ENCODE peak calls at places on chromosomes 6 and 20, in ten cellular contexts. O is progenitor cell of endocrine pancreas; B is hippocampal formation; N is activated effector memory CD4-positive, alpha-beta T cell treated with Interleukin-2 at 50 U/mL for 16 hours; R is AG04449; W is COR-L47; Z is fibroblast of pulmonary artery; Y is DMS153; K is NCI-H1105; E is DMS79 treated with DMSO at 0.1 percent for 48 hours. F is an unnamed sample.

GRCh38 chr6:72733045-72733444 is 111.2 kb downstream of the KCNQ5 start:
- DNase-seq in W (no peak), Y (no peak), B (no peak), Z (no peak), K (no peak), N (no peak), R (no peak), O (no peak), E (no peak), F (no peak)

GRCh38 chr6:140970485-140970884 is 1162.2 kb upstream of the GJE1 start:
- DNase-seq in K (no peak), B (no peak), W (no peak), Z (no peak), E (no peak), O (no peak), Y (no peak), R (no peak), N (no peak), F (no peak)

GRCh38 chr6:29739136-29739881 is 16.1 kb downstream of the HLA-F start:
- DNase-seq in O (no peak), Z (no peak), K (no peak), E (no peak), Y (no peak), R (no peak), W (no peak), B (no peak), N (no peak), F (no peak)

GRCh38 chr6:2209226-2209809 is 36.1 kb downstream of the GMDS start:
- DNase-seq in N (no peak), R (no peak), B (no peak), Z (peak), E (peak), Y (peak), W (peak), K (peak), O (peak), F (peak)

GRCh38 chr6:142666599-142667185 is 278.3 kb downstream of the HIVEP2 start:
- DNase-seq in B (no peak), R (no peak), K (no peak), Z (no peak), W (no peak), Y (no peak), N (no peak), O (no peak), E (no peak), F (no peak)

GRCh38 chr6:139135578-139136545 is 982 bp downstream of the HECA start:
- DNase-seq in E (no peak), K (no peak), O (peak), Z (peak), W (no peak), Y (no peak), N (peak), B (no peak), R (no peak), F (no peak)

GRCh38 chr6:131917318-131917717 is 33.9 kb downstream of the CCN2 start:
- DNase-seq in R (no peak), E (no peak), N (no peak), B (no peak), Y (no peak), K (no peak), Z (no peak), O (no peak), W (no peak), F (no peak)

GRCh38 chr20:53691060-53691810 is 97.6 kb upstream of the ZNF217 start:
- DNase-seq in R (no peak), E (no peak), Y (no peak), B (no peak), K (no peak), N (no peak), Z (peak), O (no peak), W (no peak), F (no peak)

GRCh38 chr20:45853484-45853883 is 3.7 kb downstream of the ACOT8 start:
- DNase-seq in B (no peak), Z (no peak), R (no peak), N (no peak), O (no peak), Y (no peak), K (no peak), E (no peak), W (no peak), F (no peak)

GRCh38 chr6:125746731-125747588 is 2.5 kb upstream of the HEY2 start:
- DNase-seq in Y (peak), B (peak), E (peak), N (peak), R (no peak), O (no peak), K (no peak), Z (peak), W (peak), F (no peak)

GRCh38 chr6:117615981-117616961 is 14.0 kb upstream of the GOPC start:
- DNase-seq in O (no peak), W (no peak), E (no peak), B (no peak), Z (no peak), K (no peak), R (peak), N (peak), Y (no peak), F (no peak)

GRCh38 chr6:5394280-5394679 is 133.0 kb downstream of the FARS2 start:
- DNase-seq in K (no peak), E (no peak), Z (no peak), Y (no peak), N (no peak), R (no peak), W (no peak), B (no peak), O (no peak), F (no peak)

GRCh38 chr6:170243386-170243785 is 47.5 kb downstream of the DLL1 start:
- DNase-seq in R (no peak), N (no peak), O (no peak), Z (no peak), E (no peak), K (no peak), B (no peak), Y (peak), W (no peak), F (no peak)

F was measured in NCI-H1436.